ENCODE peak calls at places on chromosomes 5 and 9, in seven cellular contexts. One of them, this sample, is unnamed.

GRCh38 chr5:1514027-1514818 is 9.5 kb downstream of the LPCAT1 start:
- DNase-seq in lower lobe of right lung: no peak
- DNase-seq in mesendoderm: no peak
- DNase-seq in effector memory CD4-positive, alpha-beta T cell: no peak
- DNase-seq in right cardiac atrium: peak; percentile 23
- DNase-seq in neural progenitor cell: peak; percentile 7
- DNase-seq in IMR-90: no peak
- DNase-seq in this sample: no peak

GRCh38 chr5:136032564-136032963 is 3.8 kb downstream of the TGFBI start:
- DNase-seq in lower lobe of right lung: no peak
- DNase-seq in mesendoderm: no peak
- DNase-seq in effector memory CD4-positive, alpha-beta T cell: no peak
- DNase-seq in right cardiac atrium: no peak
- DNase-seq in neural progenitor cell: no peak
- DNase-seq in IMR-90: peak; percentile 86
- DNase-seq in this sample: peak; percentile 64

GRCh38 chr5:140261403-140262171 is 41.3 kb downstream of the PFDN1 start:
- DNase-seq in lower lobe of right lung: peak; percentile 76
- DNase-seq in mesendoderm: peak; percentile 73
- DNase-seq in effector memory CD4-positive, alpha-beta T cell: peak; percentile 41
- DNase-seq in right cardiac atrium: peak; percentile 74
- DNase-seq in neural progenitor cell: no peak
- DNase-seq in IMR-90: peak; percentile 92
- DNase-seq in this sample: peak; percentile 56

GRCh38 chr9:8437878-8438277 is 638.3 kb upstream of the DMAC1 start:
- DNase-seq in lower lobe of right lung: no peak
- DNase-seq in mesendoderm: peak; percentile 27
- DNase-seq in effector memory CD4-positive, alpha-beta T cell: no peak
- DNase-seq in right cardiac atrium: no peak
- DNase-seq in neural progenitor cell: no peak
- DNase-seq in IMR-90: no peak
- DNase-seq in this sample: no peak

GRCh38 chr5:139639619-139640431 is 8.3 kb upstream of the CXXC5 start:
- DNase-seq in lower lobe of right lung: no peak
- DNase-seq in mesendoderm: no peak
- DNase-seq in effector memory CD4-positive, alpha-beta T cell: no peak
- DNase-seq in right cardiac atrium: peak; percentile 83
- DNase-seq in neural progenitor cell: no peak
- DNase-seq in IMR-90: peak; percentile 53
- DNase-seq in this sample: no peak

GRCh38 chr5:50595199-50595598 is 71.2 kb upstream of the PARP8 start:
- DNase-seq in lower lobe of right lung: no peak
- DNase-seq in mesendoderm: no peak
- DNase-seq in effector memory CD4-positive, alpha-beta T cell: no peak
- DNase-seq in right cardiac atrium: no peak
- DNase-seq in neural progenitor cell: no peak
- DNase-seq in IMR-90: peak; percentile 90
- DNase-seq in this sample: peak; percentile 54

GRCh38 chr5:159525117-159525516 is 194.8 kb upstream of the IL12B start:
- DNase-seq in lower lobe of right lung: no peak
- DNase-seq in mesendoderm: peak; percentile 31
- DNase-seq in effector memory CD4-positive, alpha-beta T cell: no peak
- DNase-seq in right cardiac atrium: peak; percentile 44
- DNase-seq in neural progenitor cell: no peak
- DNase-seq in IMR-90: no peak
- DNase-seq in this sample: no peak

GRCh38 chr5:76391014-76391413 is 12.1 kb upstream of the IQGAP2 start:
- DNase-seq in lower lobe of right lung: no peak
- DNase-seq in mesendoderm: no peak
- DNase-seq in effector memory CD4-positive, alpha-beta T cell: no peak
- DNase-seq in right cardiac atrium: no peak
- DNase-seq in neural progenitor cell: no peak
- DNase-seq in IMR-90: no peak
- DNase-seq in this sample: no peak

GRCh38 chr5:38677611-38678010 is 121.2 kb upstream of the LIFR start:
- DNase-seq in lower lobe of right lung: no peak
- DNase-seq in mesendoderm: no peak
- DNase-seq in effector memory CD4-positive, alpha-beta T cell: no peak
- DNase-seq in right cardiac atrium: no peak
- DNase-seq in neural progenitor cell: no peak
- DNase-seq in IMR-90: no peak
- DNase-seq in this sample: no peak

GRCh38 chr5:179906294-179906794 is 1.4 kb downstream of the TBC1D9B start:
- DNase-seq in lower lobe of right lung: no peak
- DNase-seq in mesendoderm: no peak
- DNase-seq in effector memory CD4-positive, alpha-beta T cell: no peak
- DNase-seq in right cardiac atrium: no peak
- DNase-seq in neural progenitor cell: peak; percentile 15
- DNase-seq in IMR-90: no peak
- DNase-seq in this sample: no peak

GRCh38 chr9:91362212-91362611 is 494 bp upstream of the AUH start:
- DNase-seq in lower lobe of right lung: no peak
- DNase-seq in mesendoderm: no peak
- DNase-seq in effector memory CD4-positive, alpha-beta T cell: no peak
- DNase-seq in right cardiac atrium: no peak
- DNase-seq in neural progenitor cell: no peak
- DNase-seq in IMR-90: no peak
- DNase-seq in this sample: no peak

GRCh38 chr5:176900783-176901204 is 1.6 kb upstream of the HK3 start:
- DNase-seq in lower lobe of right lung: no peak
- DNase-seq in mesendoderm: no peak
- DNase-seq in effector memory CD4-positive, alpha-beta T cell: no peak
- DNase-seq in right cardiac atrium: no peak
- DNase-seq in neural progenitor cell: no peak
- DNase-seq in IMR-90: no peak
- DNase-seq in this sample: no peak

GRCh38 chr5:95959964-95960801 is 1.5 kb downstream of the ELL2 start:
- DNase-seq in lower lobe of right lung: no peak
- DNase-seq in mesendoderm: no peak
- DNase-seq in effector memory CD4-positive, alpha-beta T cell: no peak
- DNase-seq in right cardiac atrium: no peak
- DNase-seq in neural progenitor cell: peak; percentile 11
- DNase-seq in IMR-90: peak; percentile 34
- DNase-seq in this sample: no peak

GRCh38 chr5:66442951-66443445 is 153.2 kb upstream of the MAST4 start:
- DNase-seq in lower lobe of right lung: no peak
- DNase-seq in mesendoderm: peak; percentile 18
- DNase-seq in effector memory CD4-positive, alpha-beta T cell: no peak
- DNase-seq in right cardiac atrium: peak; percentile 83
- DNase-seq in neural progenitor cell: no peak
- DNase-seq in IMR-90: no peak
- DNase-seq in this sample: no peak

GRCh38 chr5:109524555-109524954 is 114.8 kb upstream of the PJA2 start:
- DNase-seq in lower lobe of right lung: no peak
- DNase-seq in mesendoderm: no peak
- DNase-seq in effector memory CD4-positive, alpha-beta T cell: no peak
- DNase-seq in right cardiac atrium: no peak
- DNase-seq in neural progenitor cell: no peak
- DNase-seq in IMR-90: no peak
- DNase-seq in this sample: no peak

GRCh38 chr9:86333651-86334050 is 20.6 kb downstream of the TUT7 start:
- DNase-seq in lower lobe of right lung: no peak
- DNase-seq in mesendoderm: no peak
- DNase-seq in effector memory CD4-positive, alpha-beta T cell: no peak
- DNase-seq in right cardiac atrium: no peak
- DNase-seq in neural progenitor cell: no peak
- DNase-seq in IMR-90: no peak
- DNase-seq in this sample: no peak

GRCh38 chr9:99666571-99666970 is 155.1 kb upstream of the NR4A3 start:
- DNase-seq in lower lobe of right lung: no peak
- DNase-seq in mesendoderm: no peak
- DNase-seq in effector memory CD4-positive, alpha-beta T cell: no peak
- DNase-seq in right cardiac atrium: no peak
- DNase-seq in neural progenitor cell: no peak
- DNase-seq in IMR-90: no peak
- DNase-seq in this sample: no peak

GRCh38 chr5:160092960-160093701 is 26.1 kb downstream of the PWWP2A start:
- DNase-seq in lower lobe of right lung: no peak
- DNase-seq in mesendoderm: no peak
- DNase-seq in effector memory CD4-positive, alpha-beta T cell: no peak
- DNase-seq in right cardiac atrium: no peak
- DNase-seq in neural progenitor cell: no peak
- DNase-seq in IMR-90: no peak
- DNase-seq in this sample: no peak

GRCh38 chr5:59236448-59236847 is 653.6 kb downstream of the RAB3C start:
- DNase-seq in lower lobe of right lung: no peak
- DNase-seq in mesendoderm: no peak
- DNase-seq in effector memory CD4-positive, alpha-beta T cell: no peak
- DNase-seq in right cardiac atrium: peak; percentile 58
- DNase-seq in neural progenitor cell: no peak
- DNase-seq in IMR-90: no peak
- DNase-seq in this sample: no peak

GRCh38 chr9:125635888-125636287 is 71.1 kb downstream of the MAPKAP1 start:
- DNase-seq in lower lobe of right lung: no peak
- DNase-seq in mesendoderm: no peak
- DNase-seq in effector memory CD4-positive, alpha-beta T cell: no peak
- DNase-seq in right cardiac atrium: no peak
- DNase-seq in neural progenitor cell: no peak
- DNase-seq in IMR-90: no peak
- DNase-seq in this sample: no peak

GRCh38 chr9:35186524-35186923 is 24.7 kb downstream of the UNC13B start:
- DNase-seq in lower lobe of right lung: no peak
- DNase-seq in mesendoderm: no peak
- DNase-seq in effector memory CD4-positive, alpha-beta T cell: no peak
- DNase-seq in right cardiac atrium: no peak
- DNase-seq in neural progenitor cell: no peak
- DNase-seq in IMR-90: no peak
- DNase-seq in this sample: no peak

GRCh38 chr5:121915765-121916164 is 46.0 kb upstream of the SRFBP1 start:
- DNase-seq in lower lobe of right lung: no peak
- DNase-seq in mesendoderm: no peak
- DNase-seq in effector memory CD4-positive, alpha-beta T cell: no peak
- DNase-seq in right cardiac atrium: no peak
- DNase-seq in neural progenitor cell: no peak
- DNase-seq in IMR-90: no peak
- DNase-seq in this sample: no peak

GRCh38 chr9:86939311-86939710 is 8.0 kb downstream of the GAS1 start:
- DNase-seq in lower lobe of right lung: no peak
- DNase-seq in mesendoderm: no peak
- DNase-seq in effector memory CD4-positive, alpha-beta T cell: no peak
- DNase-seq in right cardiac atrium: no peak
- DNase-seq in neural progenitor cell: no peak
- DNase-seq in IMR-90: no peak
- DNase-seq in this sample: no peak

GRCh38 chr9:86041331-86041741 is 58.0 kb downstream of the GOLM1 start:
- DNase-seq in lower lobe of right lung: no peak
- DNase-seq in mesendoderm: no peak
- DNase-seq in effector memory CD4-positive, alpha-beta T cell: no peak
- DNase-seq in right cardiac atrium: no peak
- DNase-seq in neural progenitor cell: no peak
- DNase-seq in IMR-90: peak; percentile 61
- DNase-seq in this sample: no peak

GRCh38 chr9:115289757-115290208 is 171.8 kb upstream of the TNC start:
- DNase-seq in lower lobe of right lung: no peak
- DNase-seq in mesendoderm: no peak
- DNase-seq in effector memory CD4-positive, alpha-beta T cell: no peak
- DNase-seq in right cardiac atrium: no peak
- DNase-seq in neural progenitor cell: no peak
- DNase-seq in IMR-90: peak; percentile 83
- DNase-seq in this sample: no peak

GRCh38 chr9:77194423-77194822 is 17.1 kb downstream of the VPS13A start:
- DNase-seq in lower lobe of right lung: no peak
- DNase-seq in mesendoderm: no peak
- DNase-seq in effector memory CD4-positive, alpha-beta T cell: no peak
- DNase-seq in right cardiac atrium: no peak
- DNase-seq in neural progenitor cell: no peak
- DNase-seq in IMR-90: peak; percentile 37
- DNase-seq in this sample: no peak

GRCh38 chr9:12613071-12613470 is 80.1 kb upstream of the TYRP1 start:
- DNase-seq in lower lobe of right lung: no peak
- DNase-seq in mesendoderm: no peak
- DNase-seq in effector memory CD4-positive, alpha-beta T cell: no peak
- DNase-seq in right cardiac atrium: no peak
- DNase-seq in neural progenitor cell: no peak
- DNase-seq in IMR-90: no peak
- DNase-seq in this sample: no peak

DNA sequence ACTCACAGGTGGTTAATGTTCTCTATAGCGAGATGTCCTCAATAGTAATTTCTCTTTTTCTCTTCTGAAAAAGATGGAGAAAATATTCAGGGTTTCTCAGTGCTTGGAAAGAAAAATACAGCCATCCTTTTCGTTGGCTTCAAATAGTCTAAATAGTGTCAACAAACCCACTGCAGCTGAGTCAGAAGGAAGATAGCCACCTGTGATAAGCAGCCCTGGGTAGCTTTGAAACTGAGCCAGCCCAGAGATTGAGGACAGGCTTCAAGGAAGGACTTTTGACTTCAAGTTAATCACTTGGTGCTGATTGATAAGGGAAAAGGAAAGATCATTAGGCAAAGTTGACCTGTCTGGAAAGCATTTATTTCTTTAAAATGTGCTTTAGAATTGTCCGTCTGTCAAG is 78.7 kb upstream of the TYRP1 start:
- DNase-seq in lower lobe of right lung: no peak
- DNase-seq in mesendoderm: peak; percentile 37
- DNase-seq in effector memory CD4-positive, alpha-beta T cell: no peak
- DNase-seq in right cardiac atrium: no peak
- DNase-seq in neural progenitor cell: no peak
- DNase-seq in IMR-90: no peak
- DNase-seq in this sample: no peak
- H3K27ac ChIP-seq in lower lobe of right lung: no peak overlapping the region
- H3K27ac ChIP-seq in mesendoderm: no peak overlapping the region
- H3K27ac ChIP-seq in effector memory CD4-positive, alpha-beta T cell: no peak overlapping the region
- H3K27ac ChIP-seq in right cardiac atrium: no peak overlapping the region
- H3K27ac ChIP-seq in neural progenitor cell: no peak overlapping the region
- H3K27ac ChIP-seq in IMR-90: no peak overlapping the region
- H3K27ac ChIP-seq in this sample: no peak overlapping the region

GRCh38 chr9:133043449-133044035 is 12.7 kb downstream of the GTF3C5 start:
- DNase-seq in lower lobe of right lung: no peak
- DNase-seq in mesendoderm: no peak
- DNase-seq in effector memory CD4-positive, alpha-beta T cell: no peak
- DNase-seq in right cardiac atrium: peak; percentile 29
- DNase-seq in neural progenitor cell: no peak
- DNase-seq in IMR-90: no peak
- DNase-seq in this sample: no peak
- H3K27ac ChIP-seq in lower lobe of right lung: no peak overlapping the region
- H3K27ac ChIP-seq in mesendoderm: no peak overlapping the region
- H3K27ac ChIP-seq in effector memory CD4-positive, alpha-beta T cell: no peak overlapping the region
- H3K27ac ChIP-seq in right cardiac atrium: no peak overlapping the region
- H3K27ac ChIP-seq in neural progenitor cell: no peak overlapping the region
- H3K27ac ChIP-seq in IMR-90: no peak overlapping the region
- H3K27ac ChIP-seq in this sample: no peak overlapping the region

GRCh38 chr9:37408933-37409710 is 13.4 kb upstream of the GRHPR start:
- DNase-seq in lower lobe of right lung: no peak
- DNase-seq in mesendoderm: no peak
- DNase-seq in effector memory CD4-positive, alpha-beta T cell: peak; percentile 66
- DNase-seq in right cardiac atrium: no peak
- DNase-seq in neural progenitor cell: no peak
- DNase-seq in IMR-90: no peak
- DNase-seq in this sample: no peak
- H3K27ac ChIP-seq in lower lobe of right lung: no peak overlapping the region
- H3K27ac ChIP-seq in mesendoderm: no peak overlapping the region
- H3K27ac ChIP-seq in effector memory CD4-positive, alpha-beta T cell: no peak overlapping the region
- H3K27ac ChIP-seq in right cardiac atrium: no peak overlapping the region
- H3K27ac ChIP-seq in neural progenitor cell: no peak overlapping the region
- H3K27ac ChIP-seq in IMR-90: no peak overlapping the region
- H3K27ac ChIP-seq in this sample: no peak overlapping the region

DNA sequence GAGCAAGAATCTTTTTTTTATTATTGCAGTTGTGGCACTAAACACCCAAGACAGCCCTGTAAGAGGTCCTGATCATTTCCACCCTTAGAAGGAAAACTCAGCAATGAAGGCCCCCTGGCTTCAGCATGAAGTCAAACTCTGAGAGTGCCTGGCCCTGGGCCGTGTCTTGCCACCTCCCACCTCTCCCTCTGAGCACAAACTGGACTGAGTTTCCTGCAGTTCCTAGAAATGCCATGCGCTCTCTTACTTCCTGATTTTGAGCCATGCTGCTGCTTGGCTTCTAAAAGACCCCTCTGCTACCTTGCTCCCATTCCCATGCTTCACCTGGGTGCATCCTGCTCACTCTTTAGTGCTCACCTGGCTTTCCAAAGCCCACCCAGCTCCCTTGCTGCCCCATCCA is 140.4 kb upstream of the KLF9 start:
- DNase-seq in lower lobe of right lung: no peak
- DNase-seq in mesendoderm: no peak
- DNase-seq in effector memory CD4-positive, alpha-beta T cell: no peak
- DNase-seq in right cardiac atrium: no peak
- DNase-seq in neural progenitor cell: no peak
- DNase-seq in IMR-90: no peak
- DNase-seq in this sample: no peak
- H3K27ac ChIP-seq in lower lobe of right lung: peak overlapping the region; percentile 63
- H3K27ac ChIP-seq in mesendoderm: no peak overlapping the region
- H3K27ac ChIP-seq in effector memory CD4-positive, alpha-beta T cell: no peak overlapping the region
- H3K27ac ChIP-seq in right cardiac atrium: no peak overlapping the region
- H3K27ac ChIP-seq in neural progenitor cell: no peak overlapping the region
- H3K27ac ChIP-seq in IMR-90: no peak overlapping the region
- H3K27ac ChIP-seq in this sample: peak overlapping the region; percentile 67

This sample was measured in epithelial cell of prostate.